ENCODE peak calls at places on chromosomes 3 and 15, in six cellular contexts. N, O, Q, T, X and S are unnamed samples.

GRCh38 chr3:48399387-48400172 is 27.6 kb downstream of the FBXW12 start:
- DNase-seq in Q (no peak), N (no peak), X (no peak), T (no peak), O (peak), S (no peak)

GRCh38 chr3:126903521-126903920 is 79.4 kb upstream of the PLXNA1 start:
- DNase-seq in N (no peak), O (no peak), X (no peak), Q (no peak), T (no peak), S (no peak)

GRCh38 chr3:185430375-185430774 is 67.4 kb downstream of the MAP3K13 start:
- DNase-seq in N (no peak), X (no peak), Q (no peak), O (no peak), T (no peak), S (no peak)

GRCh38 chr15:57146394-57147140 is 228.1 kb downstream of the TCF12 start:
- DNase-seq in X (no peak), T (no peak), O (no peak), Q (no peak), N (no peak), S (no peak)

GRCh38 chr15:39133201-39133600 is 447.7 kb upstream of the THBS1 start:
- DNase-seq in X (no peak), Q (no peak), N (no peak), O (no peak), T (no peak), S (no peak)

GRCh38 chr3:123390865-123391613 is 57.9 kb downstream of the ADCY5 start:
- DNase-seq in N (no peak), X (no peak), T (no peak), O (no peak), Q (peak), S (no peak)

GRCh38 chr15:29862271-29862670 is 40.0 kb upstream of the TJP1 start:
- DNase-seq in O (no peak), Q (no peak), N (no peak), T (no peak), X (no peak), S (no peak)

GRCh38 chr15:92385096-92385495 is 8.6 kb upstream of the ST8SIA2 start:
- DNase-seq in Q (no peak), T (no peak), N (no peak), O (no peak), X (no peak), S (no peak)

GRCh38 chr15:84702961-84703482 is 12.9 kb downstream of the SEC11A start:
- DNase-seq in X (peak), O (no peak), N (no peak), Q (peak), T (no peak), S (peak)

GRCh38 chr3:182979719-182980191 is 583 bp downstream of the DCUN1D1 start:
- DNase-seq in T (no peak), N (peak), X (peak), Q (no peak), O (peak), S (no peak)

GRCh38 chr15:81256916-81257315 is 60.2 kb downstream of the IL16 start:
- DNase-seq in T (no peak), Q (no peak), N (no peak), X (no peak), O (peak), S (no peak)

GRCh38 chr3:10361375-10361774 is 40.5 kb upstream of the SEC13 start:
- DNase-seq in T (no peak), O (no peak), Q (no peak), X (no peak), N (no peak), S (no peak)

GRCh38 chr3:183287301-183287971 is 34.4 kb downstream of the B3GNT5 start:
- DNase-seq in X (no peak), N (no peak), Q (peak), T (no peak), O (no peak), S (no peak)

GRCh38 chr3:186998937-186999368 is 68.6 kb downstream of the ST6GAL1 start:
- DNase-seq in T (no peak), X (no peak), Q (no peak), N (no peak), O (no peak), S (no peak)

GRCh38 chr3:112873632-112874031 is 27.0 kb upstream of the CD200R1L start:
- DNase-seq in X (no peak), O (no peak), Q (no peak), N (no peak), T (no peak), S (no peak)

GRCh38 chr15:96629501-96629900 is 299.0 kb downstream of the NR2F2 start:
- DNase-seq in Q (peak), O (no peak), N (no peak), X (peak), T (no peak), S (peak)

GRCh38 chr3:45118615-45119062 is 27.5 kb downstream of the CDCP1 start:
- DNase-seq in N (no peak), Q (no peak), X (no peak), O (no peak), T (no peak), S (no peak)

GRCh38 chr15:66780172-66780972 is 78.3 kb downstream of the SMAD6 start:
- DNase-seq in X (no peak), T (no peak), O (peak), N (no peak), Q (peak), S (no peak)

GRCh38 chr15:101138913-101139880 is 112.7 kb downstream of the CHSY1 start:
- DNase-seq in N (no peak), T (no peak), O (no peak), X (no peak), Q (no peak), S (no peak)

GRCh38 chr3:11604139-11604895 is 39.4 kb downstream of the VGLL4 start:
- DNase-seq in T (no peak), O (no peak), Q (no peak), X (no peak), N (no peak), S (no peak)

GRCh38 chr3:156389151-156389760 is 165.7 kb downstream of the SSR3 start:
- DNase-seq in Q (no peak), T (no peak), N (no peak), X (no peak), O (no peak), S (peak)

GRCh38 chr3:20123121-20123652 is 62.8 kb downstream of the SGO1 start:
- DNase-seq in T (no peak), O (no peak), N (no peak), Q (no peak), X (no peak), S (no peak)

GRCh38 chr15:66615175-66615495 is 49.3 kb upstream of the LCTL start:
- DNase-seq in N (no peak), Q (no peak), O (no peak), X (no peak), T (no peak), S (no peak)

GRCh38 chr3:47034868-47035489 is 55.5 kb downstream of the NBEAL2 start:
- DNase-seq in X (no peak), N (no peak), T (no peak), Q (no peak), O (no peak), S (no peak)

GRCh38 chr3:193046369-193046768 is 128.7 kb upstream of the MB21D2 start:
- DNase-seq in O (no peak), T (no peak), Q (no peak), N (no peak), X (no peak), S (no peak)

GRCh38 chr3:16182612-16183011 is 8.1 kb downstream of the GALNT15 start:
- DNase-seq in Q (no peak), N (no peak), T (no peak), X (no peak), O (no peak), S (no peak)

GRCh38 chr3:57918123-57918837 is 89.9 kb upstream of the FLNB start:
- DNase-seq in T (no peak), N (no peak), O (no peak), Q (no peak), X (no peak), S (no peak)

GRCh38 chr15:48361690-48362089 is 30.5 kb downstream of the DUT start:
- DNase-seq in X (no peak), N (no peak), T (no peak), O (no peak), Q (no peak), S (no peak)

GRCh38 chr3:190860531-190860930 is 2.0 kb downstream of the GMNC start:
- DNase-seq in Q (no peak), N (no peak), X (no peak), O (no peak), T (no peak), S (no peak)